ENCODE peak calls at places on chromosomes 16 and 17, in seven cellular contexts. I is tibial artery, M is colonic mucosa, K is lung, S is transverse colon, F is SK-N-SH, C is heart left ventricle. U is an unnamed sample.
A peak's percentile ranks its signal among the peaks of the same experiment; 100 is the strongest.

GRCh38 chr17:66724581-66725341 is 110.2 kb upstream of the CACNG5 start:
- DNase-seq in I (no peak), C (peak; percentile 14), F (no peak), M (peak; percentile 44), S (no peak), K (no peak), U (no peak)

GRCh38 chr17:58537266-58537665 is 22.8 kb upstream of the MTMR4 start:
- DNase-seq in K (no peak), F (no peak), I (no peak), M (no peak), C (no peak), S (no peak), U (no peak)

GRCh38 chr16:66521227-66521626 is 28.7 kb downstream of the TK2 start:
- DNase-seq in M (no peak), S (no peak), K (no peak), I (no peak), C (no peak), F (no peak), U (no peak)

GRCh38 chr17:47695664-47696376 is 1.9 kb downstream of the TBKBP1 start:
- DNase-seq in S (no peak), K (no peak), M (no peak), F (no peak), I (no peak), C (no peak), U (no peak)

GRCh38 chr16:72241930-72242329 is 70.0 kb upstream of the PMFBP1 start:
- DNase-seq in C (no peak), K (no peak), I (no peak), M (peak; percentile 31), S (peak; percentile 19), F (peak; percentile 52), U (no peak)

GRCh38 chr16:48393843-48394703 is 8.9 kb upstream of the SIAH1 start:
- DNase-seq in C (no peak), S (no peak), K (no peak), M (no peak), I (peak; percentile 74), F (peak; percentile 67), U (no peak)

GRCh38 chr16:6008656-6009055 is 911.1 kb upstream of the EEF2KMT start:
- DNase-seq in K (no peak), S (no peak), F (no peak), M (no peak), C (no peak), I (no peak), U (no peak)

GRCh38 chr17:62164712-62165377 is 99.8 kb upstream of the MED13 start:
- DNase-seq in K (no peak), I (no peak), C (no peak), F (no peak), M (no peak), S (no peak), U (no peak)

GRCh38 chr17:6070280-6070894 is at the start of gene WSCD1:
- DNase-seq in C (no peak), S (peak; percentile 54), M (peak; percentile 24), K (no peak), I (no peak), F (peak; percentile 87), U (no peak)

GRCh38 chr16:2086136-2086742 is 38.5 kb downstream of the TSC2 start:
- DNase-seq in K (no peak), C (no peak), I (no peak), S (no peak), M (no peak), F (no peak), U (no peak)

GRCh38 chr17:39194089-39194984 is 3.1 kb downstream of the CACNB1 start:
- DNase-seq in I (peak; percentile 78), C (peak; percentile 74), S (peak; percentile 31), F (peak; percentile 90), M (no peak), K (peak; percentile 44), U (no peak)

GRCh38 chr16:86899156-86899555 is 320.8 kb downstream of the FOXL1 start:
- DNase-seq in I (no peak), M (no peak), F (no peak), K (no peak), S (no peak), C (no peak), U (no peak)

GRCh38 chr17:6512552-6512951 is 43.8 kb downstream of the PITPNM3 start:
- DNase-seq in I (no peak), F (no peak), S (no peak), C (no peak), K (no peak), M (no peak), U (no peak)

GRCh38 chr16:27226476-27226875 is 23.1 kb downstream of the KDM8 start:
- DNase-seq in F (no peak), I (no peak), S (no peak), C (no peak), M (peak; percentile 63), K (no peak), U (no peak)

GRCh38 chr16:14180431-14181059 is 109.4 kb downstream of the MRTFB start:
- DNase-seq in C (no peak), M (no peak), S (no peak), F (no peak), I (no peak), K (no peak), U (no peak)

GRCh38 chr17:44829558-44830358 is at the start of gene GJC1:
- DNase-seq in S (peak; percentile 10), I (no peak), K (no peak), F (peak; percentile 91), C (peak; percentile 49), M (no peak), U (peak; percentile 60)

GRCh38 chr17:59666235-59666634 is 41.0 kb downstream of the PTRH2 start:
- DNase-seq in C (no peak), S (peak; percentile 42), I (no peak), K (no peak), F (no peak), M (no peak), U (no peak)

GRCh38 chr16:8923199-8923598 is 40.5 kb downstream of the USP7 start:
- DNase-seq in C (no peak), S (no peak), I (no peak), M (no peak), F (no peak), K (no peak), U (no peak)
- H3K36me3 ChIP-seq in C (no peaks in the 10 kb centered on the region), S (peaks cover 27% of the 10 kb centered on the region), I (peaks cover 61% of the 10 kb centered on the region), M (peaks cover 22% of the 10 kb centered on the region), F (peaks cover 58% of the 10 kb centered on the region), K (peaks cover 33% of the 10 kb centered on the region), U (peaks cover 16% of the 10 kb centered on the region)

GRCh38 chr17:42675348-42675983 is 1.3 kb downstream of the PLEKHH3 start:
- DNase-seq in M (no peak), I (no peak), C (peak; percentile 75), S (peak; percentile 44), F (peak; percentile 73), K (no peak), U (no peak)

GRCh38 chr17:42674755-42675347 is 1.9 kb downstream of the PLEKHH3 start:
- DNase-seq in S (peak; percentile 32), K (no peak), C (no peak), M (no peak), I (no peak), F (no peak), U (no peak)

GRCh38 chr17:42675984-42676423 is 790 bp downstream of the PLEKHH3 start:
- DNase-seq in C (peak; percentile 68), I (peak; percentile 50), F (peak; percentile 71), S (peak; percentile 77), M (peak; percentile 64), K (no peak), U (no peak)

GRCh38 chr17:42672038-42672437 is 4.8 kb downstream of the PLEKHH3 start:
- DNase-seq in I (no peak), F (no peak), K (no peak), C (no peak), S (no peak), M (no peak), U (no peak)

DNA sequence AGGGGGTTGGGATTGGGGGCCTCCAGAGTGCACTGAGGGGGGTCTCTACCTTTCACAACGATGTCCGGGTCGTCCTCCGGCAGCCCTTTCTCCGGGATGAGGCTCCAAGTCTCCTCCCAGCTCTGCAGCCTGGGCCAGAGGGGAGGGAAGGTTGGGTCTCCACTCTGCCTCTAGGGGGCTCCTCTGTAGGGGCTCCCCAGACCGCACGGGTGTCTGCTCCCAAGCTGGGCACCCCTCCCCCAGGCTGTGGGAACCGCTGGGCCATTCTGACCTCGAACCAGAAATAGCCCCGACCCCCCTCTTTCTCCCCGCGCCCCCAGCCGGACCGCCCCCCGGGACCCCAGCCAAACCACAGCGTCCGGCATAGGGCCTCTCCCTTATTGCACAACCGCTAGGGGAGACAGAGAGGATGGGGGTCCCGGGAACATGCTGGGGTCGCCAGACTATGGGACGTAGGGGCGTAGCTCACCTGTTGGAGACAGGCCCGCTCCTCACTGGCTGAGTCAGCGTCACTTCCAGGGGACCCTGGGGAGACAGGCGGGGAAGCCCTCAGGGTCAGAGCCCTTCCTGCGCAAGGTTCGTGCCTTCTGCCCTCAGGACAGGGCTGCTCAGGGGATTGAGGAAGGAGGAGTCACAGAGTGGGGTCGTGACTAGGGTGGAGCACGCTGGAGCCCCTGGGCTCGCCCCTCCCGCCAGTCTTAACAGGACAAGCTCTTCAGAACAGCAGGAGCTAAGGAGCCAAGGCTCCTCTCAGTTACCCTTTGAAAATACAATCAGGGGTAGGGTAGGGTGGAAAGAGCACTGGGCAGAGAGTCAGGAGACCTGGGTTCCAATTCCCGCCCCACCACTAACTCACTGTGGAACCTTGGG is 2.7 kb downstream of the PLEKHH3 start:
- DNase-seq in M (peak; percentile 57), I (peak; percentile 65), S (peak; percentile 66), C (peak; percentile 87), K (peak; percentile 66), F (peak; percentile 81), U (peak; percentile 63)
- TF ChIP-seq CTCF in M (peak; percentile 19), I (peak; percentile 39), S (peak; percentile 32), C (peak; percentile 62), K (no peak), F (peak; percentile 52), U (peak; percentile 81)

GRCh38 chr17:2239882-2240430 is 63.6 kb downstream of the SMG6 start:
- DNase-seq in M (no peak), S (peak; percentile 60), C (peak; percentile 36), F (no peak), I (peak; percentile 79), K (no peak), U (peak; percentile 78)
- H3K4me3 ChIP-seq in M (no peak overlapping the region), S (no peak overlapping the region), C (peak overlapping the region; percentile 7), F (no peak overlapping the region), I (no peak overlapping the region), K (no peak overlapping the region), U (peak overlapping the region; percentile 61)

GRCh38 chr17:42669705-42670198 is 7.0 kb downstream of the PLEKHH3 start:
- DNase-seq in M (no peak), K (no peak), F (no peak), I (no peak), S (no peak), C (no peak), U (no peak)

GRCh38 chr17:42676424-42677011 is at the start of gene PLEKHH3:
- DNase-seq in S (no peak), C (no peak), I (no peak), K (no peak), F (no peak), M (no peak), U (no peak)

GRCh38 chr17:42670199-42670924 is 6.4 kb downstream of the PLEKHH3 start:
- DNase-seq in M (no peak), F (peak; percentile 58), I (no peak), C (no peak), K (no peak), S (no peak), U (peak; percentile 66)

GRCh38 chr17:42670925-42671657 is 5.7 kb downstream of the PLEKHH3 start:
- DNase-seq in C (no peak), M (no peak), K (no peak), S (no peak), I (no peak), F (no peak), U (no peak)

GRCh38 chr17:42673266-42673884 is 3.4 kb downstream of the PLEKHH3 start:
- DNase-seq in K (no peak), S (no peak), C (no peak), M (no peak), F (no peak), I (no peak), U (no peak)
- H3K36me3 ChIP-seq in K (peaks cover 34% of the 10 kb centered on the region), S (no peaks in the 10 kb centered on the region), C (no peaks in the 10 kb centered on the region), M (peaks cover 4% of the 10 kb centered on the region), F (peaks cover 43% of the 10 kb centered on the region), I (peaks cover 48% of the 10 kb centered on the region), U (peaks cover 18% of the 10 kb centered on the region)

U was measured in GM06990.